ENCODE peak calls at places on chromosomes 16 and 17, in eight cellular contexts. M is uterus, A is GM12864, W is Peyer's patch, S is spleen, G is astrocyte of the spinal cord, R is GM10248, O is mammary epithelial cell. Y is an unnamed sample.
A peak's percentile ranks its signal among the peaks of the same experiment; 100 is the strongest.

GRCh38 chr17:46157443-46158107 is 35.7 kb downstream of the KANSL1 start:
- DNase-seq in M (no peak), A (no peak), W (no peak), S (no peak), G (peak; percentile 76), R (no peak), O (no peak), Y (no peak)

GRCh38 chr16:27264151-27264550 is 4.4 kb downstream of the NSMCE1 start:
- DNase-seq in M (peak; percentile 47), A (no peak), W (peak; percentile 44), S (no peak), G (peak; percentile 66), R (no peak), O (peak; percentile 92), Y (no peak)

GRCh38 chr17:16927641-16928321 is 44.1 kb downstream of the TNFRSF13B start:
- DNase-seq in M (no peak), A (no peak), W (peak; percentile 43), S (peak; percentile 63), G (no peak), R (no peak), O (no peak), Y (no peak)

GRCh38 chr17:77840576-77841160 is 117.8 kb upstream of the TNRC6C start:
- DNase-seq in M (no peak), A (no peak), W (peak; percentile 34), S (peak; percentile 47), G (no peak), R (no peak), O (no peak), Y (no peak)

GRCh38 chr16:4214215-4214621 is 27.7 kb downstream of the SRL start:
- DNase-seq in M (peak; percentile 60), A (no peak), W (peak; percentile 61), S (no peak), G (peak; percentile 86), R (no peak), O (peak; percentile 90), Y (no peak)

GRCh38 chr16:84714028-84714427 is 14.2 kb downstream of the USP10 start:
- DNase-seq in M (no peak), A (no peak), W (no peak), S (no peak), G (no peak), R (no peak), O (no peak), Y (no peak)

GRCh38 chr17:64662774-64663367 is 764 bp upstream of the SMURF2 start:
- DNase-seq in M (no peak), A (no peak), W (no peak), S (no peak), G (no peak), R (no peak), O (no peak), Y (no peak)

GRCh38 chr17:64174686-64175456 is 44.9 kb upstream of the ERN1 start:
- DNase-seq in M (no peak), A (no peak), W (no peak), S (no peak), G (no peak), R (no peak), O (peak; percentile 49), Y (no peak)

GRCh38 chr17:31095239-31096105 is 695 bp downstream of the NF1 start:
- DNase-seq in M (peak; percentile 61), A (no peak), W (peak; percentile 61), S (peak; percentile 88), G (peak; percentile 27), R (peak; percentile 50), O (peak; percentile 48), Y (peak; percentile 75)

GRCh38 chr17:34146440-34147043 is 108.5 kb upstream of the CCL2 start:
- DNase-seq in M (no peak), A (no peak), W (peak; percentile 69), S (no peak), G (no peak), R (peak; percentile 61), O (no peak), Y (peak; percentile 58)

GRCh38 chr17:79945591-79946255 is 89.9 kb downstream of the TBC1D16 start:
- DNase-seq in M (no peak), A (no peak), W (peak; percentile 36), S (no peak), G (peak; percentile 55), R (no peak), O (no peak), Y (no peak)

GRCh38 chr17:8225813-8226535 is 15.6 kb upstream of the AURKB start:
- DNase-seq in M (peak; percentile 61), A (peak; percentile 70), W (peak; percentile 72), S (no peak), G (peak; percentile 85), R (no peak), O (peak; percentile 75), Y (peak; percentile 71)

GRCh38 chr17:19338031-19338990 is 24.2 kb downstream of the B9D1 start:
- DNase-seq in M (no peak), A (peak; percentile 25), W (peak; percentile 84), S (peak; percentile 90), G (no peak), R (peak; percentile 84), O (peak; percentile 50), Y (peak; percentile 61)

GRCh38 chr17:16918443-16918842 is 53.5 kb downstream of the TNFRSF13B start:
- DNase-seq in M (no peak), A (no peak), W (peak; percentile 18), S (peak; percentile 6), G (no peak), R (no peak), O (no peak), Y (no peak)

GRCh38 chr17:83155128-83156081 is 76.0 kb downstream of the METRNL start:
- DNase-seq in M (peak; percentile 44), A (no peak), W (no peak), S (peak; percentile 54), G (peak; percentile 76), R (no peak), O (no peak), Y (no peak)

GRCh38 chr17:17151962-17152361 is 54.2 kb downstream of the PLD6 start:
- DNase-seq in M (peak; percentile 74), A (no peak), W (peak; percentile 60), S (peak; percentile 84), G (peak; percentile 95), R (no peak), O (peak; percentile 89), Y (no peak)

GRCh38 chr16:56862776-56863175 is 2.2 kb upstream of the SLC12A3 start:
- DNase-seq in M (no peak), A (no peak), W (peak; percentile 62), S (no peak), G (no peak), R (no peak), O (no peak), Y (no peak)

GRCh38 chr16:546909-547770 is 13.1 kb upstream of the PRR35 start:
- DNase-seq in M (peak; percentile 64), A (no peak), W (peak; percentile 82), S (peak; percentile 94), G (no peak), R (no peak), O (peak; percentile 37), Y (peak; percentile 77)

GRCh38 chr17:71412803-71413202 is 708.0 kb upstream of the SOX9 start:
- DNase-seq in M (no peak), A (no peak), W (no peak), S (no peak), G (peak; percentile 97), R (no peak), O (peak; percentile 98), Y (no peak)

GRCh38 chr17:16447676-16448075 is 32.3 kb downstream of the TRPV2 start:
- DNase-seq in M (no peak), A (no peak), W (no peak), S (no peak), G (no peak), R (no peak), O (no peak), Y (no peak)

GRCh38 chr17:156946-157345 is 19.6 kb downstream of the SCGB1C2 start:
- DNase-seq in M (no peak), A (no peak), W (no peak), S (no peak), G (no peak), R (no peak), O (no peak), Y (no peak)
- TF ChIP-seq CTCF in M (no peak), A (no peak), W (no peak), S (no peak), G (no peak), R (no peak), O (no peak), Y (no peak)

GRCh38 chr17:76279742-76280287 is 14.7 kb downstream of the UBALD2 start:
- DNase-seq in M (no peak), A (no peak), W (no peak), S (no peak), G (no peak), R (no peak), O (no peak), Y (no peak)
- TF ChIP-seq CTCF in M (no peak), A (no peak), W (no peak), S (peak; percentile 9), G (no peak), R (no peak), O (no peak), Y (no peak)

GRCh38 chr16:17070882-17071592 is 399.7 kb downstream of the XYLT1 start:
- DNase-seq in M (peak; percentile 30), A (peak; percentile 92), W (peak; percentile 95), S (peak; percentile 87), G (no peak), R (peak; percentile 79), O (peak; percentile 35), Y (peak; percentile 48)
- TF ChIP-seq CTCF in M (no peak), A (no peak), W (no peak), S (no peak), G (no peak), R (no peak), O (no peak), Y (no peak)

GRCh38 chr17:49444384-49444783 is 29.7 kb upstream of the PHB1 start:
- DNase-seq in M (no peak), A (no peak), W (no peak), S (no peak), G (no peak), R (no peak), O (no peak), Y (no peak)

GRCh38 chr17:49450181-49450580 is 35.5 kb upstream of the PHB1 start:
- DNase-seq in M (no peak), A (no peak), W (no peak), S (no peak), G (no peak), R (no peak), O (no peak), Y (no peak)

GRCh38 chr17:49445561-49445960 is 30.9 kb upstream of the PHB1 start:
- DNase-seq in M (no peak), A (no peak), W (no peak), S (no peak), G (no peak), R (no peak), O (no peak), Y (no peak)

GRCh38 chr17:49450735-49451134 is 36.1 kb upstream of the PHB1 start:
- DNase-seq in M (no peak), A (no peak), W (no peak), S (no peak), G (peak; percentile 19), R (no peak), O (peak; percentile 53), Y (no peak)

GRCh38 chr17:49447603-49448325 is 33.1 kb upstream of the PHB1 start:
- DNase-seq in M (no peak), A (no peak), W (no peak), S (no peak), G (no peak), R (no peak), O (no peak), Y (no peak)
- TF ChIP-seq CTCF in M (no peak), A (no peak), W (no peak), S (no peak), G (no peak), R (no peak), O (no peak), Y (no peak)